ENCODE peak calls at places on chromosome 18, in six cellular contexts. One of them, this sample, is unnamed.

GRCh38 chr18:28455971-28456370 is 279.0 kb upstream of the CDH2 start:
- DNase-seq in posterior cingulate gyrus: no peak
- DNase-seq in AG04449: no peak
- DNase-seq in ACHN: no peak
- DNase-seq in AML-193: no peak
- DNase-seq in spleen: no peak
- DNase-seq in this sample: no peak

GRCh38 chr18:33116376-33116775 is 324.1 kb downstream of the CCDC178 start:
- DNase-seq in spleen: peak; percentile 57
- DNase-seq in AML-193: no peak
- DNase-seq in AG04449: no peak
- DNase-seq in ACHN: no peak
- DNase-seq in posterior cingulate gyrus: no peak
- DNase-seq in this sample: no peak

GRCh38 chr18:8874872-8875271 is 169.5 kb downstream of the MTCL1 start:
- DNase-seq in AG04449: no peak
- DNase-seq in AML-193: no peak
- DNase-seq in ACHN: no peak
- DNase-seq in posterior cingulate gyrus: no peak
- DNase-seq in spleen: no peak
- DNase-seq in this sample: no peak

GRCh38 chr18:8359076-8359475 is 250.2 kb upstream of the RAB12 start:
- DNase-seq in AML-193: no peak
- DNase-seq in ACHN: no peak
- DNase-seq in spleen: no peak
- DNase-seq in posterior cingulate gyrus: no peak
- DNase-seq in AG04449: no peak
- DNase-seq in this sample: no peak

GRCh38 chr18:77486985-77487384 is 237.3 kb downstream of the GALR1 start:
- DNase-seq in AML-193: no peak
- DNase-seq in posterior cingulate gyrus: no peak
- DNase-seq in AG04449: no peak
- DNase-seq in ACHN: no peak
- DNase-seq in spleen: no peak
- DNase-seq in this sample: no peak

GRCh38 chr18:12079504-12080237 is 14.0 kb upstream of the ANKRD62 start:
- DNase-seq in ACHN: no peak
- DNase-seq in AG04449: peak; percentile 5
- DNase-seq in AML-193: no peak
- DNase-seq in spleen: no peak
- DNase-seq in posterior cingulate gyrus: no peak
- DNase-seq in this sample: no peak

GRCh38 chr18:44579028-44579692 is 101.5 kb upstream of the SETBP1 start:
- DNase-seq in AML-193: peak; percentile 6
- DNase-seq in AG04449: no peak
- DNase-seq in posterior cingulate gyrus: no peak
- DNase-seq in spleen: no peak
- DNase-seq in ACHN: peak; percentile 35
- DNase-seq in this sample: no peak

GRCh38 chr18:10524507-10525425 is 1.1 kb upstream of the NAPG start:
- DNase-seq in ACHN: peak; percentile 91
- DNase-seq in AML-193: peak; percentile 22
- DNase-seq in spleen: no peak
- DNase-seq in posterior cingulate gyrus: no peak
- DNase-seq in AG04449: no peak
- DNase-seq in this sample: no peak

GRCh38 chr18:45651269-45651668 is 36.0 kb downstream of the SLC14A2 start:
- DNase-seq in ACHN: no peak
- DNase-seq in spleen: no peak
- DNase-seq in AML-193: no peak
- DNase-seq in posterior cingulate gyrus: no peak
- DNase-seq in AG04449: no peak
- DNase-seq in this sample: no peak

GRCh38 chr18:79106084-79106483 is 36.9 kb downstream of the ATP9B start:
- DNase-seq in AG04449: no peak
- DNase-seq in spleen: no peak
- DNase-seq in posterior cingulate gyrus: no peak
- DNase-seq in ACHN: no peak
- DNase-seq in AML-193: no peak
- DNase-seq in this sample: no peak

GRCh38 chr18:28854964-28855363 is 678.0 kb upstream of the CDH2 start:
- DNase-seq in ACHN: no peak
- DNase-seq in AG04449: no peak
- DNase-seq in spleen: no peak
- DNase-seq in AML-193: no peak
- DNase-seq in posterior cingulate gyrus: no peak
- DNase-seq in this sample: no peak

GRCh38 chr18:76446746-76447267 is 48.2 kb downstream of the ZNF516 start:
- DNase-seq in posterior cingulate gyrus: no peak
- DNase-seq in ACHN: no peak
- DNase-seq in AML-193: no peak
- DNase-seq in AG04449: no peak
- DNase-seq in spleen: no peak
- DNase-seq in this sample: no peak

GRCh38 chr18:74897971-74898657 is 300.4 kb downstream of the ZNF407 start:
- DNase-seq in AG04449: peak; percentile 12
- DNase-seq in ACHN: peak; percentile 8
- DNase-seq in spleen: no peak
- DNase-seq in AML-193: no peak
- DNase-seq in posterior cingulate gyrus: no peak
- DNase-seq in this sample: no peak

GRCh38 chr18:44826418-44827259 is 146.0 kb downstream of the SETBP1 start:
- DNase-seq in AML-193: no peak
- DNase-seq in spleen: no peak
- DNase-seq in posterior cingulate gyrus: peak; percentile 49
- DNase-seq in AG04449: peak; percentile 84
- DNase-seq in ACHN: peak; percentile 27
- DNase-seq in this sample: peak; percentile 67

GRCh38 chr18:30044496-30044895 is 998.0 kb downstream of the DSC3 start:
- DNase-seq in posterior cingulate gyrus: no peak
- DNase-seq in spleen: no peak
- DNase-seq in AML-193: no peak
- DNase-seq in ACHN: no peak
- DNase-seq in AG04449: no peak
- DNase-seq in this sample: no peak

GRCh38 chr18:49020621-49021021 is 69.9 kb upstream of the SMAD7 start:
- DNase-seq in spleen: no peak
- DNase-seq in posterior cingulate gyrus: no peak
- DNase-seq in AML-193: no peak
- DNase-seq in ACHN: no peak
- DNase-seq in AG04449: no peak
- DNase-seq in this sample: no peak

GRCh38 chr18:78082776-78083175 is 833.1 kb downstream of the GALR1 start:
- DNase-seq in ACHN: no peak
- DNase-seq in spleen: no peak
- DNase-seq in AG04449: no peak
- DNase-seq in posterior cingulate gyrus: no peak
- DNase-seq in AML-193: no peak
- DNase-seq in this sample: no peak

GRCh38 chr18:41703744-41704530 is 251.1 kb upstream of the PIK3C3 start:
- DNase-seq in spleen: no peak
- DNase-seq in ACHN: no peak
- DNase-seq in AML-193: no peak
- DNase-seq in posterior cingulate gyrus: no peak
- DNase-seq in AG04449: no peak
- DNase-seq in this sample: no peak

GRCh38 chr18:21598726-21599584 is 1.5 kb downstream of the ESCO1 start:
- DNase-seq in posterior cingulate gyrus: no peak
- DNase-seq in spleen: peak; percentile 73
- DNase-seq in AML-193: peak; percentile 22
- DNase-seq in ACHN: no peak
- DNase-seq in AG04449: no peak
- DNase-seq in this sample: no peak

GRCh38 chr18:3660719-3661118 is 210.7 kb downstream of the TGIF1 start:
- DNase-seq in spleen: no peak
- DNase-seq in posterior cingulate gyrus: no peak
- DNase-seq in AG04449: no peak
- DNase-seq in AML-193: peak; percentile 82
- DNase-seq in ACHN: no peak
- DNase-seq in this sample: no peak

GRCh38 chr18:21997207-21998143 is 171.9 kb upstream of the GATA6 start:
- DNase-seq in spleen: no peak
- DNase-seq in AML-193: peak; percentile 52
- DNase-seq in AG04449: no peak
- DNase-seq in ACHN: peak; percentile 44
- DNase-seq in posterior cingulate gyrus: no peak
- DNase-seq in this sample: peak; percentile 55

GRCh38 chr18:61546598-61546997 is 213.4 kb downstream of the CDH20 start:
- DNase-seq in spleen: no peak
- DNase-seq in ACHN: peak; percentile 31
- DNase-seq in AG04449: peak; percentile 34
- DNase-seq in posterior cingulate gyrus: no peak
- DNase-seq in AML-193: no peak
- DNase-seq in this sample: no peak

GRCh38 chr18:14089781-14090180 is 42.5 kb downstream of the ZNF519 start:
- DNase-seq in AML-193: no peak
- DNase-seq in ACHN: no peak
- DNase-seq in AG04449: no peak
- DNase-seq in posterior cingulate gyrus: no peak
- DNase-seq in spleen: no peak
- DNase-seq in this sample: no peak